ENCODE peak calls at places on chromosomes 16 and 17, in six cellular contexts. T, L, G, B, C and M are unnamed samples. For H3K36me3 and H3K27me3, the result is how much of the 10 kb centered on the place peaks cover.

GRCh38 chr16:88357306-88358032 is 25.3 kb upstream of the ZNF469 start:
- DNase-seq in T (no peak), L (no peak), G (peak), B (no peak), C (no peak), M (peak)

GRCh38 chr17:7862692-7863437 is 5.1 kb downstream of the CYB5D1 start:
- DNase-seq in T (no peak), L (no peak), G (no peak), B (peak), C (peak), M (no peak)

GRCh38 chr17:29127840-29128239 is 52.4 kb downstream of the MYO18A start:
- DNase-seq in T (no peak), L (no peak), G (no peak), B (no peak), C (no peak), M (peak)

GRCh38 chr17:58001461-58002124 is 5.5 kb downstream of the SRSF1 start:
- DNase-seq in T (no peak), L (no peak), G (no peak), B (no peak), C (no peak), M (no peak)

GRCh38 chr17:35774499-35774898 is 13.8 kb downstream of the C17orf50 start:
- DNase-seq in T (peak), L (no peak), G (no peak), B (peak), C (peak), M (peak)

GRCh38 chr16:82344157-82344556 is 174.1 kb upstream of the MPHOSPH6 start:
- DNase-seq in T (peak), L (no peak), G (no peak), B (no peak), C (no peak), M (no peak)

GRCh38 chr16:17013067-17013466 is 457.7 kb downstream of the XYLT1 start:
- DNase-seq in T (no peak), L (no peak), G (no peak), B (no peak), C (no peak), M (no peak)

GRCh38 chr17:46727572-46728348 is 90.7 kb downstream of the WNT3 start:
- DNase-seq in T (no peak), L (no peak), G (peak), B (no peak), C (no peak), M (no peak)

GRCh38 chr17:37220609-37220953 is 155.2 kb upstream of the C17orf78 start:
- DNase-seq in T (no peak), L (no peak), G (no peak), B (no peak), C (no peak), M (no peak)

GRCh38 chr16:69116911-69117310 is 11.5 kb downstream of the HAS3 start:
- DNase-seq in T (no peak), L (no peak), G (no peak), B (no peak), C (no peak), M (no peak)

GRCh38 chr17:72392056-72393010 is 271.5 kb downstream of the SOX9 start:
- DNase-seq in T (no peak), L (no peak), G (no peak), B (no peak), C (no peak), M (no peak)

GRCh38 chr17:80353718-80354275 is 61.2 kb upstream of the ENDOV start:
- DNase-seq in T (no peak), L (no peak), G (no peak), B (no peak), C (no peak), M (peak)

GRCh38 chr16:72198021-72198420 is 26.1 kb upstream of the PMFBP1 start:
- DNase-seq in T (no peak), L (no peak), G (peak), B (no peak), C (peak), M (no peak)

GRCh38 chr16:67445441-67445912 is 14.6 kb downstream of the HSD11B2 start:
- DNase-seq in T (peak), L (no peak), G (no peak), B (no peak), C (peak), M (no peak)

GRCh38 chr17:47785538-47786123 is 36.0 kb downstream of the OSBPL7 start:
- DNase-seq in T (no peak), L (no peak), G (no peak), B (no peak), C (no peak), M (no peak)

GRCh38 chr17:79645022-79645776 is 34.3 kb upstream of the RBFOX3 start:
- DNase-seq in T (no peak), L (no peak), G (no peak), B (peak), C (peak), M (no peak)

GRCh38 chr17:14922421-14922820 is 342.7 kb downstream of the PMP22 start:
- DNase-seq in T (no peak), L (no peak), G (no peak), B (no peak), C (no peak), M (no peak)

GRCh38 chr16:56606688-56607618 is 1.4 kb upstream of the MT2A start:
- DNase-seq in T (no peak), L (peak), G (peak), B (peak), C (peak), M (peak)

GRCh38 chr16:75114946-75115825 is 1.4 kb downstream of the LDHD start:
- DNase-seq in T (no peak), L (no peak), G (no peak), B (no peak), C (no peak), M (peak)

GRCh38 chr17:65841116-65841515 is 279.7 kb upstream of the AXIN2 start:
- DNase-seq in T (no peak), L (no peak), G (no peak), B (no peak), C (no peak), M (no peak)

GRCh38 chr17:57215317-57215716 is 41.0 kb upstream of the MSI2 start:
- DNase-seq in T (no peak), L (no peak), G (no peak), B (no peak), C (no peak), M (no peak)

DNA sequence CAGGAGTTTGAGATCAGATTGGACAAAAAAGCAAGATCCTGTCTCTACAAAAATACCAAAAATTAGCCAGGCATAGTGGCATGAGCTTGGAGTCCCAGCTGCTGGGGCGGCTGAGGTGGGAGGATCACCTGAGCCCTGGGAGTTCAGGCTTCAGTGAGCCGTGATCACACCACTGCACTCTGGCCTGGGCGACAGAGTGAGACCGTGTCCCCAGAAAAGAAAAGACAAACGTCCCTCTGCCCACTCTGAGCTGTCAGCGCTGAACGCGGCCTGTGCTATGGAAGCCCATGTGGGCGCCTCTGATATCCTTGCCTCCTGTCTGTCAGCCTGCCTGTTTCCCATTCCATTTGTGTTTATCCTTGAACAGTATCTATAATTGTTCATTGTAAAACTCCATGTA is 50.8 kb downstream of the FOXK2 start:
- DNase-seq in T (no peak), L (no peak), G (no peak), B (no peak), C (no peak), M (no peak)
- H3K36me3 ChIP-seq in T (under half), L (under half), G (under half), B (under half), C (under half), M (under half)

GRCh38 chr17:40415390-40415789 is 2.3 kb downstream of the TOP2A start:
- DNase-seq in T (peak), L (no peak), G (no peak), B (no peak), C (no peak), M (no peak)
- H3K4me3 ChIP-seq in T (no peak), L (peak), G (no peak), B (no peak), C (no peak), M (no peak)

DNA sequence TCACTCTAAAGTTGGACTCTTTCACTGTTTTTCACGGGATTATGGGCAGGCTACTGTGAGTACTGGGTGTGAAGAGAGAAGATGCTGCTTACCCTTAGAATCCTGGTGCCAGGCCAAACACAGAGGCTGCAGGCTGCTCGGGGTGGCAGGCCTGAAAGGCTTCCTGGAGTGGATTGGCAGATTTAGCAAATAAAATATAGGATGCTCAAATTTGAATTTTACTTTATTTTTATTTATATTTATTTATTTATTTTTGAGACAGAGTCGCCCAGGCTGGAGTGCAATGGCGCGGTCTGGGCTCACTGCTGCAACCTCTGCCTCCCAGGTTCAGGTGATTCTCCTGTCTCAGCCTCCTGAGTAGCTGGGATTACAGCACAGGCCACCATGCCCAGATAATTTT is 14.9 kb upstream of the STAC2 start:
- DNase-seq in T (no peak), L (no peak), G (no peak), B (no peak), C (no peak), M (no peak)
- H3K27me3 ChIP-seq in T (under half), L (half or more), G (under half), B (under half), C (under half), M (under half)

DNA sequence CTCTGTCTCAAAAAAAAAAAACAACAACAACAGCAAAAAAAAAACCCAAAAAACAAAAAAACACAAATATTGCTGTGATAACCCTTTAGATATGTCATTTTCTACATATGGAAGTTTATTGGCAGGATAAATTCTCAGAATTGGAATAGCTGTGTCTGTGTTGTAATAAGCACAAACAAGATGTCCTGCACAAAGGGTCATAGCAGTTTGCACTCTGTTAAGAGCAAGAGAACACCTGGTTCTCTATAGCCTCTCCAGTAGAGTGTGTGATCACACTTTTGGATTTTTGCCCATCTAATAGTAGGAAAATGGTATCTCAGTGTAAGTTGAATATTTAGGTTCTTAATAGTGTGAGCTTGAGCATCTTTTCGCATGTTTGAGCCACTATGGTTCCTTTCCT is 60.4 kb downstream of the USP43 start:
- DNase-seq in T (no peak), L (no peak), G (no peak), B (no peak), C (no peak), M (no peak)
- H3K36me3 ChIP-seq in T (under half), L (under half), G (under half), B (under half), C (under half), M (under half)

DNA sequence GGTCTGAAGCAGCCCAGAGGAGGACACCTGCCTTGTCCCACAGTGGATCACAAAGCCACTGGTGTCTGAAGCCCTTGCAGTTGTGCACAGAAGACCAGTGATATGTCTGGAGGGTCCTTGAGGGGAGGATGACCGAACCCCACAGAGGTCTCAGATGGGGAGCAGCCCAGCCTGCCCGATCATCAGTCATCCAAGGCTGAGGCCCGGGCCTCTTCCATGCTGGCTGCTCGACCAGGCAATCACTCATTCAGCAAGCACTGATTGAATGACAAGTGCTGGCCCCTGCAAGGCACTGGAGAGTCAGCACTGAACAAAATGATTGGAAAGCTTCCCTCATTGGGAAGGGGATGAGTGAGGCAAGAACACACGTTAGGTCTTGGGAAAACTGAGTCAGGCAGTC is 10.5 kb downstream of the PIK3R5 start:
- DNase-seq in T (no peak), L (no peak), G (no peak), B (no peak), C (no peak), M (no peak)
- H3K4me3 ChIP-seq in T (no peak), L (no peak), G (no peak), B (no peak), C (no peak), M (no peak)

DNA sequence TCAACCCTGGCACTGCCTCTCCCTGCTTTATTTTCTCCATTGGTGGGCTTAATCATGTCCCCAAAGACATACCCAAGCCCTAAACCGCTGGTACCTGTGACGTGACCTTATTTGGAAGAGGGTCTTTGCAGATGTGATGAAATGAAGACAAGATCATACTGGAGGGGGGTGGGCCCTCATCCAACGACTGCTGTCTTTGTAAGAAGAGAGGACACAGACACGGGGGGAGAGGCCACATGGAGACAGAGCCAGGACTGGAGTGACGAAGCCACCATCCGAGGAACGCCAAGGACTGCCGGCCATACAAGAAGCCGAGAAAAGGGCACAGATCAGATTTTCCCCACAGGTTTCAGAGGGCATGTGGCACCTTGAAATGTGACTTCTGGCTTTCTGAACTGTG is 62.5 kb downstream of the C16orf95 start:
- DNase-seq in T (no peak), L (no peak), G (no peak), B (no peak), C (no peak), M (peak)
- H3K27me3 ChIP-seq in T (under half), L (under half), G (under half), B (under half), C (under half), M (under half)

GRCh38 chr17:21296097-21297025 is 11.8 kb downstream of the MAP2K3 start:
- DNase-seq in T (no peak), L (no peak), G (no peak), B (no peak), C (no peak), M (no peak)
- H3K36me3 ChIP-seq in T (under half), L (under half), G (under half), B (under half), C (under half), M (under half)

GRCh38 chr17:61406871-61407210 is 7.2 kb downstream of the TBX2 start:
- DNase-seq in T (no peak), L (no peak), G (no peak), B (no peak), C (no peak), M (peak)
- H3K4me3 ChIP-seq in T (no peak), L (no peak), G (no peak), B (no peak), C (peak), M (no peak)